ENCODE peak calls at places on chromosomes 11 and 22, in seven cellular contexts. One of them, this sample, is unnamed.

GRCh38 chr11:111631034-111631665 is 28.9 kb downstream of the SIK2 start:
- DNase-seq in mesenchymal stem cell: no peak
- DNase-seq in IMR-90: peak; percentile 32
- DNase-seq in neuronal stem cell: no peak
- DNase-seq in H9: no peak
- DNase-seq in H1: no peak
- DNase-seq in trophoblast cell: no peak
- DNase-seq in this sample: no peak

GRCh38 chr11:69654001-69654659 is 13.2 kb downstream of the CCND1 start:
- DNase-seq in mesenchymal stem cell: no peak
- DNase-seq in IMR-90: no peak
- DNase-seq in neuronal stem cell: no peak
- DNase-seq in H9: peak; percentile 32
- DNase-seq in H1: no peak
- DNase-seq in trophoblast cell: no peak
- DNase-seq in this sample: no peak

GRCh38 chr22:46054091-46054877 is 77.3 kb upstream of the WNT7B start:
- DNase-seq in mesenchymal stem cell: no peak
- DNase-seq in IMR-90: peak; percentile 45
- DNase-seq in neuronal stem cell: no peak
- DNase-seq in H9: no peak
- DNase-seq in H1: no peak
- DNase-seq in trophoblast cell: no peak
- DNase-seq in this sample: no peak

GRCh38 chr22:24162377-24162927 is 18.8 kb upstream of the SUSD2 start:
- DNase-seq in mesenchymal stem cell: no peak
- DNase-seq in IMR-90: no peak
- DNase-seq in neuronal stem cell: no peak
- DNase-seq in H9: no peak
- DNase-seq in H1: no peak
- DNase-seq in trophoblast cell: no peak
- DNase-seq in this sample: no peak

GRCh38 chr11:115678942-115679341 is 174.7 kb upstream of the CADM1 start:
- DNase-seq in mesenchymal stem cell: no peak
- DNase-seq in IMR-90: no peak
- DNase-seq in neuronal stem cell: no peak
- DNase-seq in H9: peak; percentile 74
- DNase-seq in H1: no peak
- DNase-seq in trophoblast cell: no peak
- DNase-seq in this sample: peak; percentile 74

GRCh38 chr22:33524511-33525270 is 395.6 kb downstream of the LARGE1 start:
- DNase-seq in mesenchymal stem cell: no peak
- DNase-seq in IMR-90: no peak
- DNase-seq in neuronal stem cell: no peak
- DNase-seq in H9: no peak
- DNase-seq in H1: no peak
- DNase-seq in trophoblast cell: no peak
- DNase-seq in this sample: peak; percentile 82

GRCh38 chr11:11265994-11266606 is 87.0 kb downstream of the CSNK2A3 start:
- DNase-seq in mesenchymal stem cell: no peak
- DNase-seq in IMR-90: peak; percentile 3
- DNase-seq in neuronal stem cell: peak; percentile 42
- DNase-seq in H9: peak; percentile 79
- DNase-seq in H1: no peak
- DNase-seq in trophoblast cell: peak; percentile 51
- DNase-seq in this sample: peak; percentile 67

GRCh38 chr22:50242406-50242949 is 2.3 kb downstream of the TUBGCP6 start:
- DNase-seq in mesenchymal stem cell: no peak
- DNase-seq in IMR-90: no peak
- DNase-seq in neuronal stem cell: no peak
- DNase-seq in H9: no peak
- DNase-seq in H1: no peak
- DNase-seq in trophoblast cell: no peak
- DNase-seq in this sample: no peak

GRCh38 chr22:20656902-20657836 is 116.7 kb upstream of the SERPIND1 start:
- DNase-seq in mesenchymal stem cell: no peak
- DNase-seq in IMR-90: peak; percentile 1
- DNase-seq in neuronal stem cell: no peak
- DNase-seq in H9: peak; percentile 26
- DNase-seq in H1: no peak
- DNase-seq in trophoblast cell: no peak
- DNase-seq in this sample: peak; percentile 34

GRCh38 chr11:10308208-10308954 is 3.5 kb downstream of the ADM start:
- DNase-seq in mesenchymal stem cell: peak; percentile 39
- DNase-seq in IMR-90: peak; percentile 34
- DNase-seq in neuronal stem cell: no peak
- DNase-seq in H9: no peak
- DNase-seq in H1: no peak
- DNase-seq in trophoblast cell: peak; percentile 38
- DNase-seq in this sample: peak; percentile 48

GRCh38 chr11:43687120-43687791 is 6.7 kb downstream of the HSD17B12 start:
- DNase-seq in mesenchymal stem cell: peak; percentile 42
- DNase-seq in IMR-90: peak; percentile 19
- DNase-seq in neuronal stem cell: no peak
- DNase-seq in H9: no peak
- DNase-seq in H1: no peak
- DNase-seq in trophoblast cell: no peak
- DNase-seq in this sample: peak; percentile 76

GRCh38 chr11:71301858-71302533 is 49.6 kb upstream of the SHANK2 start:
- DNase-seq in mesenchymal stem cell: no peak
- DNase-seq in IMR-90: no peak
- DNase-seq in neuronal stem cell: no peak
- DNase-seq in H9: peak; percentile 14
- DNase-seq in H1: no peak
- DNase-seq in trophoblast cell: no peak
- DNase-seq in this sample: no peak

GRCh38 chr11:19281041-19281440 is 40.3 kb upstream of the E2F8 start:
- DNase-seq in mesenchymal stem cell: peak; percentile 18
- DNase-seq in IMR-90: no peak
- DNase-seq in neuronal stem cell: no peak
- DNase-seq in H9: no peak
- DNase-seq in H1: no peak
- DNase-seq in trophoblast cell: no peak
- DNase-seq in this sample: peak; percentile 86

GRCh38 chr11:46446343-46446751 is 54.8 kb upstream of the CHRM4 start:
- DNase-seq in mesenchymal stem cell: peak; percentile 76
- DNase-seq in IMR-90: peak; percentile 52
- DNase-seq in neuronal stem cell: no peak
- DNase-seq in H9: no peak
- DNase-seq in H1: no peak
- DNase-seq in trophoblast cell: no peak
- DNase-seq in this sample: peak; percentile 64

GRCh38 chr11:79314906-79315689 is 125.7 kb downstream of the TENM4 start:
- DNase-seq in mesenchymal stem cell: peak; percentile 5
- DNase-seq in IMR-90: peak; percentile 41
- DNase-seq in neuronal stem cell: peak; percentile 37
- DNase-seq in H9: peak; percentile 59
- DNase-seq in H1: peak; percentile 17
- DNase-seq in trophoblast cell: no peak
- DNase-seq in this sample: peak; percentile 70

GRCh38 chr11:134374171-134374570 is 37.9 kb downstream of the B3GAT1 start:
- DNase-seq in mesenchymal stem cell: no peak
- DNase-seq in IMR-90: no peak
- DNase-seq in neuronal stem cell: no peak
- DNase-seq in H9: no peak
- DNase-seq in H1: no peak
- DNase-seq in trophoblast cell: no peak
- DNase-seq in this sample: no peak

GRCh38 chr11:78168539-78169477 is 19.6 kb downstream of the KCTD21 start:
- DNase-seq in mesenchymal stem cell: peak; percentile 39
- DNase-seq in IMR-90: peak; percentile 88
- DNase-seq in neuronal stem cell: no peak
- DNase-seq in H9: no peak
- DNase-seq in H1: no peak
- DNase-seq in trophoblast cell: no peak
- DNase-seq in this sample: peak; percentile 50

GRCh38 chr22:43905681-43906080 is 13.9 kb upstream of the PNPLA5 start:
- DNase-seq in mesenchymal stem cell: no peak
- DNase-seq in IMR-90: no peak
- DNase-seq in neuronal stem cell: no peak
- DNase-seq in H9: no peak
- DNase-seq in H1: no peak
- DNase-seq in trophoblast cell: no peak
- DNase-seq in this sample: no peak

GRCh38 chr22:48931452-48931851 is 896.2 kb downstream of the BRD1 start:
- DNase-seq in mesenchymal stem cell: no peak
- DNase-seq in IMR-90: no peak
- DNase-seq in neuronal stem cell: no peak
- DNase-seq in H9: no peak
- DNase-seq in H1: no peak
- DNase-seq in trophoblast cell: no peak
- DNase-seq in this sample: no peak

GRCh38 chr11:69726481-69726880 is 22.7 kb upstream of the FGF19 start:
- DNase-seq in mesenchymal stem cell: no peak
- DNase-seq in IMR-90: no peak
- DNase-seq in neuronal stem cell: no peak
- DNase-seq in H9: no peak
- DNase-seq in H1: no peak
- DNase-seq in trophoblast cell: no peak
- DNase-seq in this sample: no peak

GRCh38 chr11:2797741-2798361 is 87.7 kb downstream of the CDKN1C start:
- DNase-seq in mesenchymal stem cell: no peak
- DNase-seq in IMR-90: no peak
- DNase-seq in neuronal stem cell: no peak
- DNase-seq in H9: peak; percentile 10
- DNase-seq in H1: no peak
- DNase-seq in trophoblast cell: no peak
- DNase-seq in this sample: no peak

GRCh38 chr11:12715941-12716340 is 41.7 kb downstream of the TEAD1 start:
- DNase-seq in mesenchymal stem cell: no peak
- DNase-seq in IMR-90: no peak
- DNase-seq in neuronal stem cell: no peak
- DNase-seq in H9: no peak
- DNase-seq in H1: no peak
- DNase-seq in trophoblast cell: no peak
- DNase-seq in this sample: no peak

GRCh38 chr22:27988704-27989103 is 69.6 kb upstream of the PITPNB start:
- DNase-seq in mesenchymal stem cell: no peak
- DNase-seq in IMR-90: no peak
- DNase-seq in neuronal stem cell: no peak
- DNase-seq in H9: peak; percentile 15
- DNase-seq in H1: no peak
- DNase-seq in trophoblast cell: no peak
- DNase-seq in this sample: no peak

GRCh38 chr11:113991718-113992458 is 17.0 kb downstream of the HTR3A start:
- DNase-seq in mesenchymal stem cell: peak; percentile 36
- DNase-seq in IMR-90: no peak
- DNase-seq in neuronal stem cell: no peak
- DNase-seq in H9: no peak
- DNase-seq in H1: no peak
- DNase-seq in trophoblast cell: no peak
- DNase-seq in this sample: no peak

GRCh38 chr11:77167111-77167626 is 39.1 kb downstream of the MYO7A start:
- DNase-seq in mesenchymal stem cell: no peak
- DNase-seq in IMR-90: no peak
- DNase-seq in neuronal stem cell: no peak
- DNase-seq in H9: no peak
- DNase-seq in H1: no peak
- DNase-seq in trophoblast cell: peak; percentile 14
- DNase-seq in this sample: peak; percentile 6

GRCh38 chr22:41876675-41877074 is 38.2 kb downstream of the SHISA8 start:
- DNase-seq in mesenchymal stem cell: no peak
- DNase-seq in IMR-90: no peak
- DNase-seq in neuronal stem cell: no peak
- DNase-seq in H9: no peak
- DNase-seq in H1: no peak
- DNase-seq in trophoblast cell: no peak
- DNase-seq in this sample: no peak

GRCh38 chr11:86416494-86416893 is 41.8 kb downstream of the CCDC81 start:
- DNase-seq in mesenchymal stem cell: peak; percentile 56
- DNase-seq in IMR-90: peak; percentile 60
- DNase-seq in neuronal stem cell: no peak
- DNase-seq in H9: no peak
- DNase-seq in H1: no peak
- DNase-seq in trophoblast cell: no peak
- DNase-seq in this sample: no peak

DNA sequence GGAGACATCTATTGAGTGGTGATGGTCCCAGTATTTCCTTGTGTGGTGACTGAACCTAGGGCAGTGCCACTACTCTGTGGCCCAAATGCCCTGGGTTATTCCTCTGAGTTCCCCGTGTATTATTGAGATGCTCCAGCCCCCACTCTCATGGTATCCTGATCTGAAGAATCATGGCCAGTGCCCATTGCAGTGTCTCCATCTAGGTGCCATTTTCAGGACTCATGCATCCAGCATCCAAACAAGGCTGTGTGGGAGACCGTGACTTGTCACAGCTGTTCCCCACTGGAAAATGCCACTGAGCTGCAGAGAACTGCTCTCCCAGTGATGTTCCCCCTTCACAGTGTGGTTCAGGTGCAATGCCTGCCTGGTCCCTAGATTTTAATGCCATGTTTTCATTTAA is 24.7 kb downstream of the GGTLC2 start:
- DNase-seq in mesenchymal stem cell: no peak
- DNase-seq in IMR-90: no peak
- DNase-seq in neuronal stem cell: no peak
- DNase-seq in H9: no peak
- DNase-seq in H1: no peak
- DNase-seq in trophoblast cell: no peak
- DNase-seq in this sample: no peak
- H4K8ac ChIP-seq in mesenchymal stem cell: no peak overlapping the region
- H4K8ac ChIP-seq in IMR-90: no peak overlapping the region
- H4K8ac ChIP-seq in neuronal stem cell: no peak overlapping the region
- H4K8ac ChIP-seq in H9: no peak overlapping the region
- H4K8ac ChIP-seq in H1: no peak overlapping the region
- H4K8ac ChIP-seq in trophoblast cell: no peak overlapping the region
- H4K8ac ChIP-seq in this sample: no peak overlapping the region

DNA sequence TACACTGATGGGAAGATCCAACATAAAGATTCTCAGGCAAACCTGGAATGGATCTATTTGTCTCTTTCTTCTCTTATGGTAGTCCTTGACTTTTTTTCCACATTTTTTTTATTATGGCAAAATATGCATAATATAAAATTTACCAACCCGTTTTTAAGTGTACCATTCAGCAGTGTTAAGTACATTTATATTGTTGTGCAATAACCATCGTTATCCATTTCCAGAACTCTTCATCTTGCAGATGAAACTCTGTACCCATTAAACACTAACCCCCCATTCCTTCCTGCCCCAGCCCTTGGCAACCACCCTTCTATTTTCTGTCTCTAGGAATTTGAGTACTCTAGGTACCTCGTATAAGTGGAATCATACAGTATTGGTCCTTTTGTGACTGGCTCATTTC is 99.7 kb downstream of the DSCAML1 start:
- DNase-seq in mesenchymal stem cell: no peak
- DNase-seq in IMR-90: no peak
- DNase-seq in neuronal stem cell: no peak
- DNase-seq in H9: no peak
- DNase-seq in H1: no peak
- DNase-seq in trophoblast cell: no peak
- DNase-seq in this sample: no peak
- H2BK5ac ChIP-seq in mesenchymal stem cell: no peak overlapping the region
- H2BK5ac ChIP-seq in IMR-90: no peak overlapping the region
- H2BK5ac ChIP-seq in neuronal stem cell: no peak overlapping the region
- H2BK5ac ChIP-seq in H9: no peak overlapping the region
- H2BK5ac ChIP-seq in H1: no peak overlapping the region
- H2BK5ac ChIP-seq in trophoblast cell: no peak overlapping the region
- H2BK5ac ChIP-seq in this sample: no peak overlapping the region

GRCh38 chr11:128290106-128290840 is 297.1 kb downstream of the ETS1 start:
- DNase-seq in mesenchymal stem cell: peak; percentile 94
- DNase-seq in IMR-90: peak; percentile 95
- DNase-seq in neuronal stem cell: peak; percentile 56
- DNase-seq in H9: peak; percentile 54
- DNase-seq in H1: no peak
- DNase-seq in trophoblast cell: peak; percentile 45
- DNase-seq in this sample: peak; percentile 69
- H4K8ac ChIP-seq in mesenchymal stem cell: peak overlapping the region; percentile 45
- H4K8ac ChIP-seq in IMR-90: peak overlapping the region; percentile 42
- H4K8ac ChIP-seq in neuronal stem cell: no peak overlapping the region
- H4K8ac ChIP-seq in H9: no peak overlapping the region
- H4K8ac ChIP-seq in H1: no peak overlapping the region
- H4K8ac ChIP-seq in trophoblast cell: peak overlapping the region; percentile 56
- H4K8ac ChIP-seq in this sample: no peak overlapping the region

GRCh38 chr11:6876325-6876724 is at the start of gene OR10A4:
- DNase-seq in mesenchymal stem cell: no peak
- DNase-seq in IMR-90: no peak
- DNase-seq in neuronal stem cell: no peak
- DNase-seq in H9: no peak
- DNase-seq in H1: no peak
- DNase-seq in trophoblast cell: no peak
- DNase-seq in this sample: no peak
- H2BK5ac ChIP-seq in mesenchymal stem cell: no peak within 1 kb of the TSS
- H2BK5ac ChIP-seq in IMR-90: no peak within 1 kb of the TSS
- H2BK5ac ChIP-seq in neuronal stem cell: no peak within 1 kb of the TSS
- H2BK5ac ChIP-seq in H9: no peak within 1 kb of the TSS
- H2BK5ac ChIP-seq in H1: no peak within 1 kb of the TSS
- H2BK5ac ChIP-seq in trophoblast cell: no peak within 1 kb of the TSS
- H2BK5ac ChIP-seq in this sample: no peak within 1 kb of the TSS

This sample was measured in mesendoderm.